ENCODE peak calls at places on chromosomes 1 and 21, in seven cellular contexts. D, W, X, N, P, J and F are unnamed samples.

GRCh38 chr1:159229486-159229885 is 24.8 kb downstream of the ACKR1 start:
- DNase-seq in D (no peak), W (no peak), X (no peak), N (no peak), P (no peak), J (peak), F (no peak)

GRCh38 chr1:179883739-179884138 is 1.7 kb downstream of the TOR1AIP1 start:
- DNase-seq in D (no peak), W (peak), X (no peak), N (no peak), P (peak), J (no peak), F (peak)

GRCh38 chr21:38902608-38903445 is 97.1 kb downstream of the ETS2 start:
- DNase-seq in D (no peak), W (no peak), X (no peak), N (no peak), P (no peak), J (no peak), F (no peak)

GRCh38 chr1:155007253-155007828 is 4.7 kb downstream of the ZBTB7B start:
- DNase-seq in D (no peak), W (no peak), X (no peak), N (peak), P (no peak), J (peak), F (no peak)

GRCh38 chr1:171494086-171494485 is 8.8 kb downstream of the PRRC2C start:
- DNase-seq in D (no peak), W (no peak), X (no peak), N (no peak), P (no peak), J (no peak), F (no peak)

GRCh38 chr1:26336477-26337205 is 17.3 kb downstream of the CRYBG2 start:
- DNase-seq in D (peak), W (no peak), X (no peak), N (no peak), P (peak), J (peak), F (peak)

GRCh38 chr1:54485417-54485816 is 62.6 kb upstream of the ACOT11 start:
- DNase-seq in D (no peak), W (no peak), X (peak), N (no peak), P (no peak), J (no peak), F (no peak)

GRCh38 chr1:27591622-27592021 is 12.3 kb downstream of the AHDC1 start:
- DNase-seq in D (no peak), W (no peak), X (no peak), N (no peak), P (no peak), J (no peak), F (no peak)

GRCh38 chr1:30757196-30757949 is at the start of gene LAPTM5:
- DNase-seq in D (no peak), W (no peak), X (peak), N (no peak), P (no peak), J (peak), F (peak)

GRCh38 chr1:38559180-38559874 is 300.2 kb downstream of the RRAGC start:
- DNase-seq in D (no peak), W (no peak), X (peak), N (no peak), P (no peak), J (peak), F (peak)

GRCh38 chr1:156590326-156591180 is 1.0 kb upstream of the NAXE start:
- DNase-seq in D (no peak), W (no peak), X (no peak), N (no peak), P (no peak), J (no peak), F (no peak)

GRCh38 chr1:17569200-17570139 is 30.0 kb downstream of the ARHGEF10L start:
- DNase-seq in D (no peak), W (peak), X (peak), N (peak), P (no peak), J (peak), F (no peak)

GRCh38 chr1:87134625-87135024 is 194.1 kb upstream of the LMO4 start:
- DNase-seq in D (peak), W (no peak), X (no peak), N (peak), P (no peak), J (no peak), F (no peak)

GRCh38 chr1:118842462-118843201 is 145.5 kb downstream of the TBX15 start:
- DNase-seq in D (peak), W (no peak), X (peak), N (no peak), P (peak), J (no peak), F (no peak)

GRCh38 chr21:34857874-34858273 is 189.1 kb downstream of the CLIC6 start:
- DNase-seq in D (no peak), W (no peak), X (no peak), N (no peak), P (no peak), J (no peak), F (no peak)